ENCODE peak calls at places on chromosome 3, in nine cellular contexts. D is cardiac muscle cell; F is left ventricle myocardium superior; Y is right atrium auricular region; R is psoas muscle; K is SHP77; M is GM23338; P is mucosa of gallbladder; U is activated T-cell treated with anti-CD3 and anti-CD28 coated beads, Interleukin-2, amount 50 U/mL, for 72 hours. O is an unnamed sample.

GRCh38 chr3:58009749-58010535 is 1.7 kb downstream of the FLNB start:
- DNase-seq in D (no peak), F (no peak), Y (no peak), R (no peak), K (no peak), M (peak; percentile 66), P (peak; percentile 77), U (no peak), O (no peak)

GRCh38 chr3:102972350-102972749 is 537.5 kb downstream of the ZPLD1 start:
- DNase-seq in D (no peak), F (no peak), Y (no peak), R (no peak), K (no peak), M (no peak), P (no peak), U (no peak), O (no peak)

GRCh38 chr3:182671942-182672341 is 121.4 kb upstream of the ATP11B start:
- DNase-seq in D (no peak), F (no peak), Y (no peak), R (no peak), K (peak; percentile 22), M (no peak), P (no peak), U (no peak), O (peak; percentile 35)

GRCh38 chr3:145411605-145412004 is 749.4 kb downstream of the PLOD2 start:
- DNase-seq in D (no peak), F (no peak), Y (no peak), R (no peak), K (no peak), M (no peak), P (no peak), U (no peak), O (no peak)

GRCh38 chr3:82353281-82354171 is 592.1 kb upstream of the GBE1 start:
- DNase-seq in D (no peak), F (no peak), Y (no peak), R (no peak), K (no peak), M (no peak), P (no peak), U (no peak), O (no peak)

GRCh38 chr3:32303051-32303786 is 64.7 kb downstream of the CMTM8 start:
- DNase-seq in D (no peak), F (no peak), Y (no peak), R (no peak), K (no peak), M (no peak), P (no peak), U (no peak), O (no peak)

GRCh38 chr3:98343647-98344507 is 9.8 kb upstream of the OR5K4 start:
- DNase-seq in D (peak; percentile 69), F (no peak), Y (no peak), R (no peak), K (peak; percentile 64), M (peak; percentile 95), P (peak; percentile 18), U (peak; percentile 52), O (peak; percentile 61)

GRCh38 chr3:141949394-141949793 is 73.0 kb downstream of the ATP1B3 start:
- DNase-seq in D (no peak), F (no peak), Y (no peak), R (no peak), K (no peak), M (no peak), P (no peak), U (no peak), O (no peak)

GRCh38 chr3:58082047-58082446 is 73.8 kb downstream of the FLNB start:
- DNase-seq in D (no peak), F (no peak), Y (no peak), R (no peak), K (no peak), M (no peak), P (no peak), U (peak; percentile 11), O (peak; percentile 50)

GRCh38 chr3:61345020-61345419 is 93.8 kb upstream of the FHIT start:
- DNase-seq in D (no peak), F (no peak), Y (no peak), R (no peak), K (no peak), M (peak; percentile 16), P (no peak), U (no peak), O (no peak)

GRCh38 chr3:58529516-58530353 is 7.3 kb downstream of the ACOX2 start:
- DNase-seq in D (peak; percentile 66), F (no peak), Y (peak; percentile 58), R (no peak), K (peak; percentile 58), M (peak; percentile 90), P (no peak), U (no peak), O (peak; percentile 29)

GRCh38 chr3:154956815-154957214 is 123.3 kb upstream of the MME start:
- DNase-seq in D (no peak), F (no peak), Y (no peak), R (no peak), K (no peak), M (no peak), P (no peak), U (no peak), O (no peak)

GRCh38 chr3:62558549-62559112 is 185.3 kb upstream of the FEZF2 start:
- DNase-seq in D (peak; percentile 41), F (no peak), Y (no peak), R (no peak), K (peak; percentile 20), M (peak; percentile 88), P (no peak), U (no peak), O (peak; percentile 40)

GRCh38 chr3:108566599-108566998 is 22.6 kb downstream of the CIP2A start:
- DNase-seq in D (no peak), F (no peak), Y (no peak), R (no peak), K (no peak), M (no peak), P (no peak), U (no peak), O (no peak)

GRCh38 chr3:176939022-176939817 is 258.1 kb downstream of the TBL1XR1 start:
- DNase-seq in D (peak; percentile 77), F (no peak), Y (no peak), R (no peak), K (peak; percentile 74), M (peak; percentile 85), P (peak; percentile 26), U (peak; percentile 37), O (peak; percentile 78)

GRCh38 chr3:55285156-55285555 is 201.9 kb downstream of the WNT5A start:
- DNase-seq in D (no peak), F (no peak), Y (no peak), R (no peak), K (no peak), M (no peak), P (no peak), U (no peak), O (no peak)

GRCh38 chr3:148601766-148602685 is 95.7 kb upstream of the AGTR1 start:
- DNase-seq in D (no peak), F (no peak), Y (no peak), R (no peak), K (no peak), M (no peak), P (peak; percentile 50), U (no peak), O (peak; percentile 2)

GRCh38 chr3:11464356-11464755 is 179.4 kb downstream of the VGLL4 start:
- DNase-seq in D (no peak), F (no peak), Y (no peak), R (no peak), K (no peak), M (no peak), P (no peak), U (no peak), O (no peak)

GRCh38 chr3:45127130-45127822 is 18.9 kb downstream of the CDCP1 start:
- DNase-seq in D (no peak), F (no peak), Y (no peak), R (no peak), K (no peak), M (no peak), P (no peak), U (no peak), O (no peak)

GRCh38 chr3:194014756-194015155 is 121.2 kb upstream of the HES1 start:
- DNase-seq in D (no peak), F (no peak), Y (no peak), R (no peak), K (no peak), M (no peak), P (no peak), U (no peak), O (no peak)